ENCODE peak calls at places on chromosomes 6 and 20, in ten cellular contexts. W, Z, X, A, E, S, G, O, R and B are unnamed samples.

GRCh38 chr20:20413801-20414200 is 45.9 kb downstream of the INSM1 start:
- DNase-seq in W (no peak), Z (no peak), X (no peak), A (peak; percentile 62), E (no peak), S (no peak), G (peak; percentile 28), O (no peak), R (no peak), B (peak; percentile 47)

GRCh38 chr6:113901482-113901881 is 44.3 kb downstream of the MARCKS start:
- DNase-seq in W (no peak), Z (no peak), X (no peak), A (no peak), E (no peak), S (peak; percentile 25), G (no peak), O (no peak), R (no peak), B (no peak)

GRCh38 chr6:132961610-132962009 is 147.2 kb downstream of the RPS12 start:
- DNase-seq in W (no peak), Z (no peak), X (peak; percentile 12), A (peak; percentile 23), E (no peak), S (no peak), G (peak; percentile 18), O (no peak), R (no peak), B (no peak)

GRCh38 chr6:160348552-160349441 is 619 bp downstream of the SLC22A3 start:
- DNase-seq in W (peak; percentile 66), Z (no peak), X (no peak), A (peak; percentile 65), E (peak; percentile 81), S (peak; percentile 26), G (peak; percentile 61), O (peak; percentile 27), R (no peak), B (peak; percentile 55)

GRCh38 chr6:7902867-7903266 is 7.7 kb downstream of the TXNDC5 start:
- DNase-seq in W (no peak), Z (no peak), X (no peak), A (no peak), E (no peak), S (no peak), G (no peak), O (no peak), R (no peak), B (no peak)

GRCh38 chr6:34514593-34515472 is 41.3 kb downstream of the SPDEF start:
- DNase-seq in W (peak; percentile 80), Z (peak; percentile 39), X (no peak), A (peak; percentile 92), E (no peak), S (peak; percentile 37), G (peak; percentile 39), O (peak; percentile 94), R (no peak), B (peak; percentile 83)

GRCh38 chr6:142356271-142356938 is 54.6 kb downstream of the ADGRG6 start:
- DNase-seq in W (no peak), Z (no peak), X (no peak), A (no peak), E (no peak), S (no peak), G (no peak), O (no peak), R (no peak), B (no peak)

GRCh38 chr6:168303982-168304751 is 15.4 kb downstream of the DACT2 start:
- DNase-seq in W (no peak), Z (no peak), X (no peak), A (no peak), E (no peak), S (no peak), G (no peak), O (no peak), R (no peak), B (no peak)

GRCh38 chr6:136089885-136090284 is 160.2 kb downstream of the MTFR2 start:
- DNase-seq in W (no peak), Z (no peak), X (no peak), A (no peak), E (no peak), S (no peak), G (no peak), O (no peak), R (no peak), B (no peak)

GRCh38 chr20:4613718-4614620 is 107.7 kb upstream of the PRND start:
- DNase-seq in W (no peak), Z (no peak), X (peak; percentile 78), A (peak; percentile 61), E (no peak), S (peak; percentile 73), G (peak; percentile 44), O (no peak), R (peak; percentile 51), B (peak; percentile 23)
- TF ChIP-seq CTCF in W (no peak), Z (peak; percentile 55), X (peak; percentile 48), A (peak; percentile 49), E (peak; percentile 9), S (peak; percentile 30), G (peak; percentile 55), O (peak; percentile 71), R (peak; percentile 42), B (no peak)

GRCh38 chr20:63740501-63741353 is 1.2 kb downstream of the SLC2A4RG start:
- DNase-seq in W (peak; percentile 99), Z (peak; percentile 58), X (peak; percentile 95), A (peak; percentile 83), E (peak; percentile 95), S (peak; percentile 91), G (peak; percentile 84), O (peak; percentile 95), R (peak; percentile 94), B (peak; percentile 73)
- TF ChIP-seq CTCF in W (no peak), Z (no peak), X (peak; percentile 7), A (no peak), E (no peak), S (peak; percentile 26), G (peak; percentile 11), O (no peak), R (peak; percentile 57), B (no peak)

DNA sequence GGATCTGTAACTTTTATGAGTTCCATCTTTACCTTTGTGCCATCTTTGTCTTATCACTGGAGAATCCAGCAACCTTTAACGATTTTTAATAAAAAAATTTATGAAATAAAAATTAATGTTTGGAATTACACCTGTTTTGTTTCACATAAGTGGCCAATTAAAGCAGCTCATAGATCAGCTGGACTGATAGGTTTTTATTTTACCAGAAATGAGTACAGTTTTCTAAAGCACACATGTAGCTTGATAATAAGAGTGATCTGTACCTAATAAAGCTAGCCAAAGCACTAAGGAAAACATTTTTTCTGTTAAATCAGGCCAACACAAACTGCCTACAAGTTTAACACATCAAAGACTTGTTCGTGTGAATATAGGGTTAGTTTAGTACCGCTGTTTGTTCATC is 500.1 kb downstream of the CDKAL1 start:
- DNase-seq in W (no peak), Z (no peak), X (no peak), A (no peak), E (no peak), S (no peak), G (no peak), O (no peak), R (no peak), B (no peak)
- TF ChIP-seq CTCF in W (no peak), Z (no peak), X (no peak), A (no peak), E (no peak), S (no peak), G (no peak), O (no peak), R (no peak), B (no peak)

DNA sequence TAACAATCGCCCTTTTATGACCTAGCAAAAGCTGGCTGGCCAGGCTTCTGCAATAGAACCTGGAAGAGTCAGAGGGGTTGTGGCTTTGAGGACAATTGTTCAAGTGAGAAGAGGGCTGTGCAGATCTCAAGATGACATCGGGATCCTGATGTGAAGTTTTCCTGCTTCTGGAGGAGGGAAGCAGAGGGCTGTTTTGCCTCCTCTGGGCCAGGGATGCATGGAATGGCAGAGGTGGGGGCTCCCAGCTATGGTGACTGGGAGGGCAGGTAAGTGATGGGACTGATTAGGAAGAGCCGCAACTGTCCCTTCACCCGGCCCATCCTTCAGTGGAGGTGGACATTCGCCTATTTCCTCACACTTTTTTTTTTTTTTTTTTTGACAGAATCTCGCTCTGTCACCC is 43.4 kb upstream of the BLCAP start:
- DNase-seq in W (no peak), Z (no peak), X (no peak), A (no peak), E (no peak), S (no peak), G (no peak), O (no peak), R (no peak), B (no peak)
- TF ChIP-seq CTCF in W (no peak), Z (no peak), X (no peak), A (no peak), E (no peak), S (no peak), G (no peak), O (no peak), R (no peak), B (no peak)